ENCODE peak calls at places on chromosomes 11 and 22, in nine cellular contexts. F is breast epithelium; R is WERI-Rb-1; K is H7; L is hepatocyte; P is right lobe of liver; J is CD8-positive, alpha-beta memory T cell; Y is PC-9; M is GM23248. D is an unnamed sample. For H3K36me3, the result is how much of the 10 kb centered on the place peaks cover.

GRCh38 chr11:87290304-87290922 is 252.7 kb downstream of the TMEM135 start:
- DNase-seq in Y (peak), M (peak), F (no peak), J (peak), K (peak), L (peak), P (no peak), R (no peak), D (peak)

GRCh38 chr22:45678961-45679912 is 7.6 kb downstream of the ATXN10 start:
- DNase-seq in K (no peak), R (no peak), F (no peak), L (no peak), J (no peak), Y (no peak), P (no peak), M (peak), D (peak)

GRCh38 chr11:44338721-44339529 is 29.0 kb upstream of the ALX4 start:
- DNase-seq in F (no peak), P (no peak), K (peak), M (no peak), L (no peak), J (no peak), Y (no peak), R (no peak), D (no peak)

GRCh38 chr11:71263391-71263790 is 11.0 kb upstream of the SHANK2 start:
- DNase-seq in F (no peak), M (peak), Y (peak), J (no peak), P (no peak), R (no peak), L (no peak), K (no peak), D (no peak)

GRCh38 chr11:60625262-60625661 is 74.2 kb upstream of the MS4A8 start:
- DNase-seq in Y (no peak), J (no peak), F (no peak), L (peak), M (peak), P (no peak), R (peak), K (peak), D (peak)

GRCh38 chr11:119417726-119418540 is 5.0 kb downstream of the THY1 start:
- DNase-seq in K (peak), P (no peak), Y (no peak), R (no peak), J (no peak), L (peak), M (peak), F (peak), D (peak)

GRCh38 chr11:19644316-19644715 is 68.3 kb upstream of the NAV2 start:
- DNase-seq in R (no peak), P (no peak), F (no peak), Y (no peak), K (no peak), M (no peak), L (no peak), J (no peak), D (no peak)

GRCh38 chr22:46582281-46582811 is 37.8 kb upstream of the GRAMD4 start:
- DNase-seq in P (no peak), M (no peak), L (peak), J (no peak), F (no peak), Y (peak), R (no peak), K (no peak), D (no peak)

GRCh38 chr11:74954199-74954598 is 5.1 kb downstream of the SPCS2 start:
- DNase-seq in K (no peak), F (no peak), M (no peak), Y (no peak), P (no peak), J (no peak), R (no peak), L (no peak), D (no peak)

GRCh38 chr11:61545341-61545740 is 35.5 kb downstream of the SYT7 start:
- DNase-seq in K (peak), F (no peak), P (no peak), R (no peak), M (peak), J (no peak), L (no peak), Y (no peak), D (no peak)

GRCh38 chr11:71913716-71914115 is 14.7 kb downstream of the XNDC1N start:
- DNase-seq in K (no peak), L (no peak), P (no peak), F (no peak), M (peak), R (no peak), Y (no peak), J (no peak), D (no peak)

GRCh38 chr22:35330258-35330861 is 30.7 kb downstream of the TOM1 start:
- DNase-seq in F (no peak), M (peak), K (no peak), P (peak), Y (peak), J (peak), L (peak), R (no peak), D (no peak)

GRCh38 chr11:119680899-119681370 is 48.1 kb downstream of the NECTIN1 start:
- DNase-seq in R (no peak), L (no peak), M (no peak), K (no peak), P (no peak), J (no peak), F (peak), Y (peak), D (no peak)

GRCh38 chr22:36738416-36739020 is 35.0 kb upstream of the CACNG2 start:
- DNase-seq in J (no peak), K (peak), R (no peak), Y (no peak), F (no peak), M (no peak), P (no peak), L (no peak), D (no peak)

GRCh38 chr22:36208934-36209333 is 7.3 kb upstream of the APOL4 start:
- DNase-seq in Y (no peak), M (no peak), L (no peak), F (no peak), R (no peak), P (no peak), K (no peak), J (no peak), D (no peak)

GRCh38 chr11:2700415-2701211 is 819 bp upstream of the KCNQ1OT1 start:
- DNase-seq in K (peak), J (no peak), M (peak), F (peak), L (peak), Y (peak), R (peak), P (peak), D (no peak)

GRCh38 chr22:30694171-30694637 is 470 bp upstream of the OSBP2 start:
- DNase-seq in Y (peak), R (peak), M (peak), P (peak), J (peak), L (peak), K (peak), F (peak), D (peak)

GRCh38 chr11:117985953-117986887 is at the start of gene IL10RA:
- DNase-seq in F (peak), L (peak), K (peak), Y (no peak), R (peak), M (peak), P (peak), J (peak), D (peak)

DNA sequence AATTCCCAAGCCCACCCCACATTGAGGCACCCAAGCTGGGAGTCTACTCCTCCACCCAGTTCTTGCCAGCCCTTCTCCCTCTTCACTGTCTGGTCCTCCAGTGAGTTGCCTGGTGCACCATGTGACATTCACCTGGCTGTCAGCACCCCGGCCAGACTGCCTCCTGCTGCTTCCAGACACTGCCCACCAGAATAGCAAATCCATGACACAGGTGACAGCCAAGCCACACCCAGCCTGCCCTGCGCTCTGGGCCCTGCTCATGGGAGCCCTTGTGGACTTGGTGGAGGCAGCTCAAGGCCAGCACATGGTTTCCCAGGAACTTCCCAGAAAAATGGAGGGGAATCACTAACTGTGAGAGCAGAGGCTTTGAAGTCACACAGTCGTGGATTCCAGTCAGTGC is 96.3 kb upstream of the CSNK2A3 start:
- DNase-seq in L (no peak), K (no peak), Y (no peak), M (no peak), F (no peak), P (peak), R (no peak), J (no peak), D (no peak)
- H3K36me3 ChIP-seq in L (under half), K (under half), Y (under half), M (under half), F (under half), P (under half), R (under half), J (under half), D (under half)

DNA sequence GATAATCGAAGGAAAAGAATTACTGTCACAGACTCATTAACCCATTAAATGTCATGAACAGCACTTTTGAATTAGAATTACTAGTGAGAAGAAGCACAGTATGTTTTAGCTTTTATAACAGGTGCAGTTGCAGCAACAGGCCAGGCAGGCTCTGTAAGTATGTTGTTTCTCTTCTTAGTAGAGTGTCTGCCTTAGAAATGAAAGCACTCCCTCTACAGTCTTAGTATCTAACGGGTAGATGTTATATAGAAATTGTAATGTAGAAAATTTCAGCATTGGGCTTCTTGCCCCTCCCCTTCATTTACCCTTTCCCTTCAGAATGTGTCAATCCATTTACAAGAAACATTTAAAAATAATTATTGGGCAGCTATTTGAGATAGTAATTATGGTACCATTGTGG is 87.4 kb downstream of the HIPK3 start:
- DNase-seq in R (no peak), L (peak), F (no peak), J (no peak), K (no peak), Y (peak), M (peak), P (no peak), D (no peak)
- H3K36me3 ChIP-seq in R (under half), L (under half), F (under half), J (under half), K (under half), Y (under half), M (half or more), P (under half), D (under half)

DNA sequence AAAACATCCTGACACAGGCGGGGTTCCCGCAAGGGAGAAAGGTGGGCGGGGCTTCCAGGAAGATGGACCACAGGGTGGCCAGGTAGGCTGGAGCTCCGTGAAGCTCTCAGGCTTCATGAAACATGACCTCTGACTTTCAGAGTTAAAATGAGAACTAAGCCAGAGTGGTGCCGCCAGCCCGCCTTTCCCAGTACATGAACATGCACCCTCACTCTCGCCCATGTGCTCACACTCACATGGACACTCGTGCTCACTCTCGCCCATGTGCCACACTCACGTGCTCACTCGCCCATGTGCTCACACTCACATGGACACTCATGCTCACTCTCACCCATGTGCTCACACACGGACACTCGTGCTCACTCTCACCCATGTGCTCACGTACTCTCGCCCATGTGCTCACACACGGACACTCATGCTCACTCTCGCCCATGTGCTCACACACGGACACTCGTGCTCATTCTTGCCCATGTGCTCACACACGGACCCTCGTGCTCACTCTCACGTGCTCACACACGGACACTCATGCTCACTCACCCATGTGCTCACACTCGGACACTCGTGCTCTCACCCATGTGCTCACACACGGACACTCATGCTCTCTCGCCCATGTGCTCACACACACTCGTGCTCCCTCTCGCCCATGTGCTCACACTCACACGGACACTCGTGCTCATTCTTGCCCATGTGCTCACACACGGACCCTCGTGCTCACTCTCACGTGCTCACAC is 10.0 kb downstream of the RNH1 start:
- DNase-seq in P (no peak), K (peak), F (no peak), R (no peak), Y (no peak), M (no peak), J (no peak), L (no peak), D (no peak)
- H3K36me3 ChIP-seq in P (under half), K (under half), F (under half), R (half or more), Y (under half), M (under half), J (under half), L (under half), D (under half)

DNA sequence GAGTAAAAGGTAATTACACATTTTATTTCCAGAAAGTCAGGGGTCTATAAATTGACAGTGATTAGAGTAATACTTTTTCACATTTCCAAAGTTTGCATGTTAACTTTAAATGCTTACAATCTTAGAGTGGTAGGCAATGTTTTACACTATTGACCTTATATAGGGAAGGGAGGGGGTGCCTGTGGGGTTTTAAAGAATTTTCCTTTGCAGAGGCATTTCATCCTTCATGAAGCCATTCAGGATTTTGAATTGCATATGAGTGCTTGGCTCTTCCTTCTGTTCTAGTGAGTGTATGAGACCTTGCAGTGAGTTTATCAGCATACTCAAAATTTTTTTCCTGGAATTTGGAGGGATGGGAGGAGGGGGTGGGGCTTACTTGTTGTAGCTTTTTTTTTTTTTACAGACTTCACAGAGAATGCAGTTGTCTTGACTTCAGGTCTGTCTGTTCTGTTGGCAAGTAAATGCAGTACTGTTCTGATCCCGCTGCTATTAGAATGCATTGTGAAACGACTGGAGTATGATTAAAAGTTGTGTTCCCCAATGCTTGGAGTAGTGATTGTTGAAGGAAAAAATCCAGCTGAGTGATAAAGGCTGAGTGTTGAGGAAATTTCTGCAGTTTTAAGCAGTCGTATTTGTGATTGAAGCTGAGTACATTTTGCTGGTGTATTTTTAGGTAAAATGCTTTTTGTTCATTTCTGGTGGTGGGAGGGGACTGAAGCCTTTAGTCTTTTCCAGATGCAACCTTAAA is 5.3 kb downstream of the MALAT1 start:
- DNase-seq in J (peak), Y (no peak), L (peak), R (no peak), K (no peak), F (no peak), P (no peak), M (peak), D (peak)
- H3K36me3 ChIP-seq in J (half or more), Y (half or more), L (under half), R (half or more), K (half or more), F (under half), P (under half), M (half or more), D (under half)

DNA sequence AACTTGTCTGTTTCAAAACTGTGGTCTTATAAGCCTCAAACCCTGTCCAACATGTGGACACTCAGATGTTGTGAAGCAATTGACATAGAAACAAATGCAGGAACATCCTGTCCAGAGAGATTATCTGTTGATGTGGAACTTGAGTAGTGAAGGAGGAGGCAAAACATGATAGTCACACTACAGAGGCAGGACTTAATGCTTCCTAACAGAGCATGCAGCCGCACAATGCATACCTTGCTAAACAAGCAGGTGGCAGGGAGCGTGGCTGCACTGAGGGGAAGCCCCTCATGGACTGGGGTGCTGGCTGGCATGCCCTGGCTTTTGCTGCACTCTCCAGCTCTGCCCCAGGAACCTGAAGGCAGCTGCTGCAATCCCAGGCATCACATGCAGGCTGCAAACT is 5.3 kb downstream of the C22orf39 start:
- DNase-seq in J (no peak), Y (no peak), L (no peak), M (no peak), R (no peak), K (no peak), F (no peak), P (no peak), D (no peak)
- H3K36me3 ChIP-seq in J (under half), Y (under half), L (under half), M (under half), R (half or more), K (under half), F (under half), P (under half), D (under half)

GRCh38 chr11:1281326-1281973 is 28.0 kb downstream of the TOLLIP start:
- DNase-seq in K (no peak), P (no peak), L (no peak), R (no peak), Y (no peak), M (peak), F (no peak), J (no peak), D (no peak)

GRCh38 chr11:1283906-1284305 is 25.5 kb downstream of the TOLLIP start:
- DNase-seq in K (no peak), Y (no peak), F (no peak), P (no peak), J (no peak), R (no peak), M (no peak), L (no peak), D (no peak)

GRCh38 chr11:1283091-1283511 is 26.3 kb downstream of the TOLLIP start:
- DNase-seq in J (no peak), P (no peak), R (no peak), L (no peak), Y (no peak), F (no peak), M (no peak), K (peak), D (no peak)

GRCh38 chr11:1280116-1281035 is 29.1 kb downstream of the TOLLIP start:
- DNase-seq in F (no peak), M (no peak), Y (no peak), K (no peak), J (no peak), P (no peak), L (no peak), R (no peak), D (no peak)

DNA sequence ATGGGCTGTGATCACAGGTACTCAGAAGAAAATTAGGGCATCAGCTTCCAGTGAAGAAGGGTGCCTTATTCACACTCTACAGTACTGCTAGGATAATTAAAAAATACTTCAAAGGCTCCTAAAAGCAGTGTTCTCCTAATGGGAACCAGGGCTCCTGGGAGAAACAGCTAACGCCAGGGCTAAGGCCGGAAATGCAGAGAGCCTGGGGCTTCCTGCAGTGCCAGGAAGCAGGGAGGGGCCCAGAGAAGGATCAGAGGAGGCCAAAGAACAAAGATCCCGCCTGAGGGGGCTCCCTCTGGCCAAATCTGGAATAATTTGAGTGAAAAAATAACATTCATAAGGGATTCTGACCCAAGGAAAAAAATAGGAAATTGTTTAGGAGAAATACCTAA is 27.5 kb downstream of the TOLLIP start:
- DNase-seq in L (no peak), P (no peak), J (no peak), Y (no peak), K (peak), F (no peak), R (no peak), M (peak), D (no peak)
- H3K36me3 ChIP-seq in L (under half), P (under half), J (under half), Y (under half), K (under half), F (under half), R (under half), M (under half), D (under half)

DNA sequence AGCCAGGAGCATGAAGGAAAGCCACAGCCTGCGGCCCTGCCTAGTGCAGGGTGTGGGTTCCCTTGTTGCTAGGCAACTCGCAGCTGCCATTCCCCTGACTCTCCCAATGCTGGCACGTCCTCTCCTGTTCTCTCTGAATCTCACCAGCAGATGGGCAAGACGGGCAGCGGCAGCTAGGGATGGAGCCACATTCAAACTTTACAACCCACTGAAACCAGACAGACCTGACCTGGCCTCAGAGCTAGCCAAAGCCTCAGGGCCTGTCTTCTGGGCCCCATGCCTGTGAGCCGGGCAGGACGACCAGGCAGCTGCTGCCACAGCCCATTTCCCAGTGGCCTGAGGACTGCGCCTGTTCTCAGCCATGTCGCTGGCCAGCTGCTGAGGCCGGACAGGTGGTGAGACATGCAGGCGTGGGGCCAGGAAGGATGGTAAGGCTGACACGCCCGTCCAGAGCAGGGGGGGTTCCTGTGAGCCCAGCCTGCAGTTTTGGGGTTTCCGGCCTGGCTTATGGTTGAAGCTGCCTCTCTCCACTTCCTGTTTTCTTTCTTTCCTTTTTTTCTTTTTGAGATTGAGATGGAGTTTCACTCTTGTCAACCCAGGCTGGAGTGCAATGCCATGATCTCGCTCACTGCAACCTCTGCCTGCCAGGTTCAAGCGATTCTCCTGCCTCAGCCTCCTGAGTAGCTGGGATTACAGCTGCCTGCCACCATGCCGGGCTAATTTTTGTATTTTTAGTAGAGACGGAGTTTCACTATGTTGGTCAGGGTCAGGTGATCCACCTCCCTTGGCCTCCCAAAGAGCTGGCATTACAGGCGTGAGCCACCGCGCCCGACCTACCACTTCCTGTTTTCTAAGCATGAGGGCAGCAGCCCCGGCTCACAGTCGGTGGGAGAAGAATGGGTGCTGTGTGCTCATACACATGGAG is 4.1 kb downstream of the SUN2 start:
- DNase-seq in F (peak), R (no peak), Y (peak), M (no peak), J (peak), P (no peak), L (no peak), K (no peak), D (peak)
- H3K36me3 ChIP-seq in F (under half), R (half or more), Y (under half), M (under half), J (half or more), P (under half), L (under half), K (under half), D (under half)

D was measured in mammary epithelial cell.